ENCODE peak calls at places on chromosome 7, in seven cellular contexts. Z, H, U, Q, F, S and N are unnamed samples.

GRCh38 chr7:151725844-151726770 is 150.8 kb downstream of the PRKAG2 start:
- DNase-seq in Z (peak), S (peak), H (no peak), U (no peak), Q (peak), F (no peak), N (peak)

GRCh38 chr7:28813238-28813962 is 144.7 kb downstream of the TRIL start:
- DNase-seq in U (no peak), S (no peak), H (no peak), Q (no peak), Z (no peak), F (no peak), N (no peak)

GRCh38 chr7:29641651-29642050 is 78.0 kb downstream of the PRR15 start:
- DNase-seq in F (no peak), H (no peak), U (no peak), Q (no peak), S (no peak), Z (no peak), N (no peak)

GRCh38 chr7:65946895-65947294 is 35.1 kb downstream of the GUSB start:
- DNase-seq in F (no peak), S (peak), Q (no peak), U (no peak), H (no peak), Z (peak), N (peak)

GRCh38 chr7:159103382-159104187 is 41.1 kb downstream of the VIPR2 start:
- DNase-seq in U (no peak), Z (no peak), Q (no peak), S (no peak), F (no peak), H (no peak), N (no peak)

GRCh38 chr7:50962962-50963374 is 180.3 kb upstream of the GRB10 start:
- DNase-seq in H (peak), Q (peak), Z (no peak), F (no peak), S (peak), U (no peak), N (peak)

GRCh38 chr7:64945776-64946175 is 42.7 kb downstream of the ZNF273 start:
- DNase-seq in S (no peak), Z (no peak), Q (no peak), H (no peak), U (no peak), F (no peak), N (no peak)

GRCh38 chr7:99734987-99735386 is at the start of gene CYP3A7:
- DNase-seq in Q (no peak), H (no peak), Z (peak), F (no peak), U (no peak), S (no peak), N (peak)

GRCh38 chr7:51785171-51785570 is 468.6 kb upstream of the COBL start:
- DNase-seq in H (no peak), Z (no peak), U (no peak), S (peak), F (no peak), Q (no peak), N (no peak)

GRCh38 chr7:45573636-45574470 is at the start of gene ADCY1:
- DNase-seq in Q (no peak), U (peak), F (peak), Z (no peak), H (no peak), S (no peak), N (no peak)

GRCh38 chr7:157685430-157686284 is 348.9 kb downstream of the DNAJB6 start:
- DNase-seq in H (peak), Q (peak), Z (no peak), S (no peak), U (peak), F (peak), N (no peak)

GRCh38 chr7:13628231-13629001 is 361.1 kb downstream of the ETV1 start:
- DNase-seq in S (peak), Q (peak), F (no peak), Z (peak), U (no peak), H (no peak), N (peak)

GRCh38 chr7:31776616-31777015 is 89.6 kb downstream of the PPP1R17 start:
- DNase-seq in H (no peak), Q (peak), S (no peak), Z (peak), U (no peak), F (no peak), N (peak)

GRCh38 chr7:127973797-127974196 is 57.4 kb downstream of the LRRC4 start:
- DNase-seq in S (no peak), Q (no peak), U (no peak), Z (no peak), F (no peak), H (peak), N (no peak)

GRCh38 chr7:150385240-150385830 is 6.2 kb downstream of the ZNF775 start:
- DNase-seq in F (no peak), U (no peak), Q (no peak), H (no peak), S (no peak), Z (no peak), N (no peak)
- H2BK120ac ChIP-seq in F (peak), U (no peak), Q (no peak), H (no peak), S (no peak), Z (no peak), N (no peak)

GRCh38 chr7:100951888-100952560 is 2.7 kb downstream of the MUC3A start:
- DNase-seq in H (peak), Q (no peak), Z (no peak), F (no peak), S (peak), U (no peak), N (no peak)
- H2BK120ac ChIP-seq in H (no peak), Q (no peak), Z (no peak), F (no peak), S (no peak), U (peak), N (no peak)

GRCh38 chr7:92253251-92253650 is 7.5 kb downstream of the ANKIB1 start:
- DNase-seq in S (no peak), Q (no peak), H (no peak), F (no peak), Z (no peak), U (no peak), N (no peak)

GRCh38 chr7:92251181-92251580 is 5.4 kb downstream of the ANKIB1 start:
- DNase-seq in Z (no peak), Q (no peak), F (no peak), U (no peak), H (no peak), S (no peak), N (no peak)

GRCh38 chr7:92259062-92259461 is 13.3 kb downstream of the ANKIB1 start:
- DNase-seq in H (no peak), S (no peak), Q (no peak), U (no peak), F (no peak), Z (no peak), N (no peak)

GRCh38 chr7:92259610-92260247 is 14.0 kb downstream of the ANKIB1 start:
- DNase-seq in S (peak), Q (no peak), Z (no peak), F (no peak), U (no peak), H (no peak), N (no peak)

DNA sequence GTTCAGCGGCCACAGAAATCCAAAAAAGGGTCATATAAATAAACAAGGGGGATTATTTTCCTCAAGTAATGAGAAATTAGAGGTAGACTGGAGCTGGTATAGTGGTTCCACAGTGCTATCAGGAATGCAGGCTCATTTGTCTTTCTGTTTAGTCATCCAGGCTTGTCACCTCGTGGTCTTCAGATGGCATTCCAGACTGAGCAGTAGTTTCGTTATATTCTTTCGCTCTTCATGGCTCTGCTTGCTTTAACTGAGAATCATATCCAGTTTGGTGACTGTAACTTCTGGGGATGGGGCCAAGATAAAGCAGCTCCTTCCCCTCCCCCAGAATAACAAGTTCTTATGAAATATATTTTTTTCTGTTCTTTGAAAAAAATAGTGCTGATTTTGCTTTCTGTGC is 9.5 kb downstream of the ANKIB1 start:
- DNase-seq in Z (peak), S (peak), H (no peak), Q (peak), U (no peak), F (no peak), N (peak)
- H2BK120ac ChIP-seq in Z (no peak), S (no peak), H (no peak), Q (no peak), U (no peak), F (no peak), N (no peak)

GRCh38 chr7:129572205-129572604 is 39.3 kb upstream of the NRF1 start:
- DNase-seq in Z (no peak), F (no peak), U (no peak), S (no peak), H (no peak), Q (no peak), N (no peak)

GRCh38 chr7:129576138-129576537 is 35.4 kb upstream of the NRF1 start:
- DNase-seq in H (no peak), U (no peak), Q (no peak), S (no peak), F (no peak), Z (peak), N (peak)

GRCh38 chr7:129571201-129571600 is 40.3 kb upstream of the NRF1 start:
- DNase-seq in S (peak), Q (no peak), F (no peak), U (no peak), Z (no peak), H (no peak), N (no peak)

GRCh38 chr7:129575699-129576098 is 35.8 kb upstream of the NRF1 start:
- DNase-seq in U (no peak), S (no peak), F (no peak), H (no peak), Q (no peak), Z (no peak), N (no peak)

DNA sequence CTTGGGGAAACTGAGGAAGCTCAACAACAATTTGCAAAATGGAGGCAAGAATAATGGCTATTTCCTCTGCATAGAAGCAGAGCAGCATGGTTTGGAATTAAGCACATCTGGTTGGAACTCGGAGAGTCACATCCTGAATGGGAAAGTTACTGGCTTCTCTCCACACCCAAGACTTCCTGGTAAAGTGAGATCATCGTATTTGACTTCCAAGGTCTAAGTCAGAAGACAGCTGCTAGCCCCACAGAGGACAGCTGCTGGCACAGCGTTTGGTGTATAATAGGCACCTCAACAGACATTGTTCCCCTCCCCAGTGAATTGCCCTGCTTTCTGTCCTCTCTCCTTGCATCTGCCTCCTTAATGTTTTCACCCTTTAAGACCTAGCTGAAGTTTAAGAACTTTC is 37.0 kb upstream of the NRF1 start:
- DNase-seq in H (no peak), S (no peak), Q (no peak), Z (peak), F (no peak), U (no peak), N (peak)
- H2BK120ac ChIP-seq in H (no peak), S (no peak), Q (no peak), Z (no peak), F (no peak), U (no peak), N (no peak)

DNA sequence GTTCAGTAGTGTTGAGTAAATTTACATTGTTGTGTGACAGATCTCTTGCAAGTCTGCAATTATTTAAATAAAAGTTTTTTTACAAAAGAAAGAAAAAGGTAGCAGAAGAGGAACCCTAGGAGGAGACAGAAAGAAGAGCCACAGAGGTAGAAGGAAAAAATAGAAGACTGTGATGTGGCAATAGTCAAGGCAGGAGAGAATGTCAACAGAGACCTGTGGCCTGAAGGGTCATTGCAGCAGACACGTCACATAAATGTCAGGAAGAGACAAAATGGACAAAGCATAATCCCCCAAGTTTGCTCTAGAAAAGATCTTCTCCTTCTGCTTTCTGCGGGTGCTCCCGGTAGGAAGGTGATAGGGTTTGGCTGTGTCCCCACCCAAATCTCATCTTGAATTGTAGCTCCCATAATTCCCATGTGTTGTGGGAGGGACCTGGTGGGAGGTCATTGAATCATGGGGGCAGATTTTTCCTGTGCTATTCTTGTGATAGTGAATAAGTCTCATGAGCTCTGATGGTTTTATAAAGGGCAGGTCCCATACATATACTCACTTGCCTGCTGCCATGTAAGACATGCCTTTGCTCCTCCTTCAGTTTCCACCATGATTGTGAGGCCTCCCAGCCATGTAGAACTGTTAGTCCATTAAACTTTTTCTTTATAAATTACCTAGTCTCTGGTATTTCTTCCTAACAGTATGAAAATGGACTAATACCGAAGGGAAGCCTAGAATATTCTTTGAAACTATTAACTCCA is 41.1 kb upstream of the KDM7A start:
- DNase-seq in S (no peak), U (no peak), Q (no peak), F (no peak), H (no peak), Z (no peak), N (no peak)
- H2BK120ac ChIP-seq in S (no peak), U (no peak), Q (no peak), F (no peak), H (no peak), Z (no peak), N (no peak)

GRCh38 chr7:67478066-67478465 is 481.4 kb downstream of the TYW1 start:
- DNase-seq in F (peak), S (no peak), Q (peak), Z (no peak), U (no peak), H (no peak), N (no peak)

GRCh38 chr7:67470256-67470751 is 473.7 kb downstream of the TYW1 start:
- DNase-seq in Z (no peak), U (no peak), S (no peak), F (peak), H (no peak), Q (no peak), N (no peak)

GRCh38 chr7:67475293-67475692 is 478.7 kb downstream of the TYW1 start:
- DNase-seq in U (no peak), F (no peak), Z (no peak), S (no peak), H (no peak), Q (no peak), N (no peak)
- H2BK120ac ChIP-seq in U (no peak), F (no peak), Z (no peak), S (no peak), H (no peak), Q (no peak), N (no peak)